ENCODE peak calls at places on chromosome 1, in six cellular contexts. T is PC-9, M is ovary, X is colonic mucosa, F is breast epithelium, N is uterus. Q is an unnamed sample.
A peak's percentile ranks its signal among the peaks of the same experiment; 100 is the strongest.

GRCh38 chr1:176111835-176112234 is 95.3 kb downstream of the COP1 start:
- DNase-seq in X (no peak), F (no peak), T (no peak), M (no peak), N (no peak), Q (no peak)

GRCh38 chr1:162136760-162137537 is 67.5 kb downstream of the NOS1AP start:
- DNase-seq in X (no peak), F (no peak), M (no peak), N (no peak), T (peak; percentile 42), Q (no peak)

GRCh38 chr1:102776074-102776473 is 332.2 kb downstream of the COL11A1 start:
- DNase-seq in M (no peak), X (no peak), T (no peak), N (no peak), F (no peak), Q (no peak)

GRCh38 chr1:233025156-233025555 is 74.7 kb downstream of the NTPCR start:
- DNase-seq in X (peak; percentile 77), N (no peak), M (no peak), T (no peak), F (no peak), Q (peak; percentile 71)

GRCh38 chr1:223144431-223144830 is 1.4 kb upstream of the TLR5 start:
- DNase-seq in N (no peak), X (no peak), M (no peak), F (no peak), T (no peak), Q (no peak)

GRCh38 chr1:23567996-23568607 is 8.8 kb upstream of the ID3 start:
- DNase-seq in F (no peak), M (peak; percentile 55), X (no peak), T (no peak), N (no peak), Q (peak; percentile 25)

GRCh38 chr1:30719406-30720270 is 3.7 kb downstream of the MATN1 start:
- DNase-seq in T (peak; percentile 78), F (no peak), X (no peak), N (no peak), M (peak; percentile 61), Q (no peak)

GRCh38 chr1:94236630-94237290 is 624 bp downstream of the ARHGAP29 start:
- DNase-seq in M (no peak), X (peak; percentile 46), N (peak; percentile 20), T (no peak), F (no peak), Q (peak; percentile 20)

GRCh38 chr1:171948491-171948890 is 107.2 kb downstream of the DNM3 start:
- DNase-seq in T (no peak), N (no peak), M (no peak), F (no peak), X (no peak), Q (no peak)

GRCh38 chr1:225899044-225899925 is 10.3 kb upstream of the LEFTY1 start:
- DNase-seq in M (no peak), N (no peak), X (no peak), F (no peak), T (no peak), Q (no peak)

GRCh38 chr1:248243204-248243603 is 12.0 kb downstream of the OR2M4 start:
- DNase-seq in F (no peak), M (no peak), X (no peak), T (peak; percentile 9), N (no peak), Q (peak; percentile 41)

GRCh38 chr1:229514578-229515275 is 6.6 kb upstream of the NUP133 start:
- DNase-seq in M (peak; percentile 59), N (peak; percentile 68), X (peak; percentile 69), T (peak; percentile 56), F (no peak), Q (peak; percentile 71)

GRCh38 chr1:107263291-107263790 is 122.5 kb downstream of the NTNG1 start:
- DNase-seq in T (no peak), N (no peak), F (no peak), M (no peak), X (no peak), Q (no peak)

DNA sequence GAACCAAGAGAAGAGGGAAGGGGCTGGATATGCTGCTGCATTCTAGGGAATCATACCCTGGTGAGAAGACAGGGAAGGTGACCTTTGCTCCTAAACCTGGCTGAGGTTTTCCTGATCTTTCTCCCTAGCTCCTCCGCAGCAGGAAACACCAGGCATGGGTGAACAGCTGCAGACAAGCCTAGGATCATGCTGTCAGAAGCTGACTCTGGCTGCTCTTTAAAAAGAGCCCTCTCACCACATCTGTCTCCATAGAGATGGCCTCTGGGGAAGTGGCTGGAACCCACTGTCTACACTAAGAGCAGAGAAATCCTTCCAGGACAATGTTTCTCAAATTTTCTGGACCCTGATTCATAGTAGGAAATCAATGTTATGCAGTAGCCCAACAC is 57.6 kb downstream of the CD34 start:
- DNase-seq in T (no peak), F (no peak), N (no peak), M (no peak), X (peak; percentile 60), Q (no peak)
- H3K4me1 ChIP-seq in T (peaks cover 9% of the 10 kb centered on the region), F (peaks cover 7% of the 10 kb centered on the region), N (peaks cover 5% of the 10 kb centered on the region), M (peaks cover 6% of the 10 kb centered on the region), X (peaks cover 8% of the 10 kb centered on the region), Q (no peaks in the 10 kb centered on the region)

GRCh38 chr1:58465825-58466617 is 80.5 kb downstream of the OMA1 start:
- DNase-seq in M (no peak), F (no peak), N (no peak), T (no peak), X (no peak), Q (no peak)
- TF ChIP-seq CTCF in M (no peak), F (no peak), N (no peak), T (no peak), X (no peak), Q (no peak)

DNA sequence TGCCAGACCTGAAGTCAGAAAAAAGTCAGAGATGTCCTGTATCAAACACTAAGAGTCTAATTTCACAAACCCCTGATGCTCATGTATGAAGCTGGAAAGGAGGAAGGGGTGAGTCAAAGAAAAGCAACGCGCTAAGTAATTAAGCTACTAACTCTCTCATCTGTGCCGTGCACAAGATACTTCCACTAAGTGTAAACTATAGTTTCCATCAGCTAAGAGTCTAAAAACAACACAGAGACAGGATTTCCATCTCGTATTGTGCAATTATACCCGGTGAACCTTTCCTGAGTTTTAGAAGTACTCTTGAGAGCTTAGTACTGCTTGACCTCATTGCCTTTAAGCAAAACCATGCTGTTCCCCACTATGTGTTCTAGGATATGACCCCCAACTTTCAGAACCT is 19.0 kb downstream of the DNALI1 start:
- DNase-seq in T (no peak), F (no peak), M (no peak), N (no peak), X (no peak), Q (no peak)
- H3K36me3 ChIP-seq in T (peaks cover 34% of the 10 kb centered on the region), F (peaks cover 3% of the 10 kb centered on the region), M (no peaks in the 10 kb centered on the region), N (no peaks in the 10 kb centered on the region), X (peaks cover 22% of the 10 kb centered on the region), Q (peaks cover 47% of the 10 kb centered on the region)

DNA sequence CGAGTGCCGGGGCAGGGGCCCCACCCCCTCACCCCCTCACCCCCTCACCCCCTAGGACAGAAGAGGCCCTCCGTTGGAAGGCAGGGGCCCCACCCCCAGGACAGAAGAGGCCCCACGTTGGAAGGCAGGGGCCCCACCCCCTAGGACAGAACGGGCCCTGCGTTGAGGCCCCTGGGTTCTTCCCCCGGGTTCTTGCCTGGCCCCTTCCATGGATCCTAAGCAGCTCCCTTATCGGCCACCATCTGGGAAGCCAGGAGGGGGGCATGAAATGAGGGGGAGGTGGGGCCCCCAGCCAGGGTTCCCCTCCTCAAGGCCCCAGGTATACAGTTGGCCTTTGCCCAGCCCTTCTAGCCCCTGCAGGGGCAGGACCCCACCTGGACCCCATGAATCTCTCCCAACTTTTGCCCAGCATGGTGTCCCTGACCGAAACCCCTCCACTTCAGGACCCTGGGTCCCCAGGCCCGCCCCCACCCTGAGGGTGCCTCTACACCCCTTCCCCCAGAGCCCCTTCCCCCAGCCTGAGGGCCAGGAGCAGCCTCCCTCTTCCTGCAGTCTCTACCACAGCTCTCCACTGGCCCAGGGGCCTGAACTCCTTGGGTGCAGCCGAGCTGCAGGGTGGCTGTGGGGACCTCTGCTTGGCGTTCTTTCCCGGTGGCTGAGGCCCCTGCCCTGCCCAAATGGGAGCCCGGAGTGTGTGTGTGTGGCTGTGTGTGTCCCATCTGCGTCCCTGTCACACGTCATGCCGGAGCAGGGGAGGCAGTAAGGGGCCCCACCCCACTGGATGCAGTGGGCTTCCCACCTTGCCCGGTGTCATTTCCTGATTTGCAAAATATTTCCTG is 4.3 kb upstream of the VWA1 start:
- DNase-seq in M (no peak), F (no peak), X (no peak), T (no peak), N (no peak), Q (no peak)
- H3K4me1 ChIP-seq in M (peaks cover 50% of the 10 kb centered on the region), F (peaks cover 59% of the 10 kb centered on the region), X (peaks cover 28% of the 10 kb centered on the region), T (peaks cover 59% of the 10 kb centered on the region), N (peaks cover 52% of the 10 kb centered on the region), Q (peaks cover 45% of the 10 kb centered on the region)

GRCh38 chr1:164777518-164777917 is 218.5 kb downstream of the PBX1 start:
- DNase-seq in F (no peak), X (no peak), N (peak; percentile 0), M (no peak), T (no peak), Q (no peak)

GRCh38 chr1:164780863-164781262 is 221.9 kb downstream of the PBX1 start:
- DNase-seq in T (no peak), F (no peak), N (peak; percentile 69), M (no peak), X (no peak), Q (no peak)

GRCh38 chr1:164780111-164780510 is 221.1 kb downstream of the PBX1 start:
- DNase-seq in N (no peak), X (no peak), T (no peak), M (no peak), F (no peak), Q (no peak)

GRCh38 chr1:164781980-164782379 is 223.0 kb downstream of the PBX1 start:
- DNase-seq in F (no peak), T (no peak), M (no peak), N (no peak), X (no peak), Q (no peak)

DNA sequence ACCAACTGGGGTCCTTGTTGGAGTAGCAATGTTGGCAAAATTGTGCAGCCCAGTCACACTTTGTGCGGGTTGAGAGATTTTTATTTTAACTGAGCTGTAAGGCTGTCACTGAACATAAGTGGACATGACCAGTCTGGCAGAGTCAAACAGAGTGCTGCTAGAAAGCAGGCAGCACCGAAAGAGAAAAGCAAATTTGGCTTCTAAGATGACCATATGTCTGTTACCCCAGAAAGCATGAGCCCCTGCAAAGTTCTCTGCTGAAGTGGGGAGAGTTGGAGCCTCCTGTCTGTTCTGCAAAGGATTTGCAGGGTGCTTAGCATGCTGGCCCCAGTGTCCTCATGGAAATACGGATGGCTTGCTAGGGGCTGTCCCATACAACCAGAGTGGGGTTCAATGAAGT is 220.4 kb downstream of the PBX1 start:
- DNase-seq in F (no peak), N (no peak), M (no peak), X (no peak), T (no peak), Q (no peak)
- TF ChIP-seq CTCF in F (no peak), N (no peak), M (no peak), X (no peak), T (no peak), Q (no peak)

GRCh38 chr1:54741531-54741930 is 22.8 kb downstream of the PARS2 start:
- DNase-seq in F (no peak), M (no peak), T (no peak), X (no peak), N (no peak), Q (no peak)
- H3K36me3 ChIP-seq in F (peaks cover 5% of the 10 kb centered on the region), M (no peaks in the 10 kb centered on the region), T (peaks cover 7% of the 10 kb centered on the region), X (no peaks in the 10 kb centered on the region), N (no peaks in the 10 kb centered on the region), Q (peaks cover 5% of the 10 kb centered on the region)

DNA sequence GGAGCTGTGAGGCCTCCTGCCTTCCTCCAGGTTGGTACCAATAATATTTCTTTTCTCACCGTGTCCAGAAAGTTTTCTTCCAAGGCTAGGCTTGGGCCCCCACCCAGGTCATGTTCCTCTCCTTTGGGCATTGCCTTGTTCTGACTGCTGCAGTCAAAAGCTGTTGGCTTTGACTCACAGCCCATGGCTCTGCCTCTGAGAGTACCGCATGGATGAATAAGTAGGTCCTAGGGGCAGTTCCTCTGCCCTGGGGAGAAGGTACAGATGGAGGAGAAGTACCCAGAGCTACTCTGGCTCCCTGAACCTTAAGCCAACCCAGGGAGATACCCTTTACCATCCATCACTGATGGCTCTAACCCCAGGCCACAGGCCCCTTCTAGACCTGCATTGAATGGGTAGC is 115.0 kb downstream of the NAV1 start:
- DNase-seq in X (no peak), M (no peak), T (no peak), N (no peak), F (no peak), Q (no peak)
- H3K4me1 ChIP-seq in X (peaks cover 22% of the 10 kb centered on the region), M (peaks cover 10% of the 10 kb centered on the region), T (no peaks in the 10 kb centered on the region), N (no peaks in the 10 kb centered on the region), F (peaks cover 11% of the 10 kb centered on the region), Q (peaks cover 19% of the 10 kb centered on the region)